ENCODE peak calls at places on chromosomes 4 and X, in four cellular contexts. V is B cell, Y is IMR-90, T is right lobe of liver. P is an unnamed sample.

GRCh38 chrX:2829066-2829430 is 318 bp downstream of the GYG2 start:
- DNase-seq in T (peak), V (no peak), Y (no peak), P (peak)

GRCh38 chr4:79209822-79210635 is 115.8 kb downstream of the NAA11 start:
- DNase-seq in T (peak), V (no peak), Y (no peak), P (no peak)

GRCh38 chrX:149639568-149639967 is 8.0 kb upstream of the TMEM185A start:
- DNase-seq in V (no peak), Y (no peak), T (no peak), P (no peak)

GRCh38 chrX:130085551-130085986 is 24.7 kb downstream of the ELF4 start:
- DNase-seq in Y (peak), T (no peak), V (no peak), P (no peak)

GRCh38 chrX:112687189-112687691 is 7.5 kb upstream of the LHFPL1 start:
- DNase-seq in T (no peak), Y (peak), V (no peak), P (no peak)

GRCh38 chrX:148878371-148878770 is 378.0 kb downstream of the AFF2 start:
- DNase-seq in T (no peak), V (no peak), Y (peak), P (no peak)

GRCh38 chr4:113020966-113021365 is 28.5 kb upstream of the ANK2 start:
- DNase-seq in V (no peak), Y (no peak), T (no peak), P (no peak)

GRCh38 chr4:87239821-87240220 is 19.4 kb upstream of the KLHL8 start:
- DNase-seq in T (no peak), V (no peak), Y (no peak), P (no peak)

GRCh38 chr4:65645185-65645584 is 25.1 kb downstream of the EPHA5 start:
- DNase-seq in T (no peak), Y (peak), V (no peak), P (no peak)

GRCh38 chrX:134669378-134670098 is 11.3 kb upstream of the PLAC1 start:
- DNase-seq in V (no peak), Y (peak), T (no peak), P (no peak)

GRCh38 chrX:130577431-130577830 is 175.6 kb downstream of the RBMX2 start:
- DNase-seq in V (no peak), Y (no peak), T (no peak), P (no peak)

GRCh38 chr4:32440391-32440790 is 1720.2 kb downstream of the PCDH7 start:
- DNase-seq in Y (no peak), V (no peak), T (no peak), P (no peak)

GRCh38 chrX:130575831-130576404 is 174.1 kb downstream of the RBMX2 start:
- DNase-seq in Y (peak), T (peak), V (peak), P (peak)

GRCh38 chr4:44760142-44760898 is 34.0 kb upstream of the GNPDA2 start:
- DNase-seq in T (no peak), Y (peak), V (peak), P (no peak)

GRCh38 chr4:78424456-78424855 is 127.1 kb upstream of the ANXA3 start:
- DNase-seq in V (no peak), Y (no peak), T (no peak), P (no peak)

GRCh38 chr4:140061883-140062282 is 92.1 kb downstream of the MAML3 start:
- DNase-seq in T (no peak), V (no peak), Y (no peak), P (no peak)

GRCh38 chrX:72128881-72129280 is 2.8 kb downstream of the RTL5 start:
- DNase-seq in Y (no peak), V (peak), T (no peak), P (no peak)

GRCh38 chr4:85431156-85431555 is 43.8 kb upstream of the ARHGAP24 start:
- DNase-seq in T (no peak), V (no peak), Y (no peak), P (no peak)

GRCh38 chrX:40153335-40154221 is 55.8 kb upstream of the BCOR start:
- DNase-seq in Y (no peak), T (no peak), V (peak), P (no peak)

GRCh38 chrX:17923546-17923945 is 62.4 kb upstream of the RAI2 start:
- DNase-seq in T (no peak), V (no peak), Y (no peak), P (no peak)

GRCh38 chr4:166924456-166924855 is 309.8 kb downstream of the SPOCK3 start:
- DNase-seq in Y (no peak), V (no peak), T (no peak), P (no peak)

GRCh38 chr4:139535852-139536234 is 20.2 kb downstream of the SETD7 start:
- DNase-seq in T (no peak), V (no peak), Y (no peak), P (no peak)

GRCh38 chr4:174461438-174462106 is 60.7 kb downstream of the HPGD start:
- DNase-seq in T (peak), Y (no peak), V (no peak), P (no peak)

GRCh38 chrX:40091691-40092421 is 5.9 kb downstream of the BCOR start:
- DNase-seq in Y (no peak), V (no peak), T (no peak), P (no peak)

GRCh38 chr4:183747931-183748664 is 89.0 kb downstream of the TRAPPC11 start:
- DNase-seq in V (no peak), Y (peak), T (no peak), P (no peak)

GRCh38 chrX:21934414-21934813 is 6.1 kb upstream of the SMS start:
- DNase-seq in V (no peak), T (no peak), Y (no peak), P (no peak)

GRCh38 chrX:20514358-20514757 is 247.6 kb upstream of the RPS6KA3 start:
- DNase-seq in Y (peak), T (no peak), V (no peak), P (no peak)

GRCh38 chr4:112510191-112510467 is 5.9 kb downstream of the NEUROG2 start:
- DNase-seq in Y (no peak), V (peak), T (no peak), P (no peak)

GRCh38 chr4:184383497-184384055 is 90.8 kb downstream of the IRF2 start:
- DNase-seq in T (peak), Y (peak), V (no peak), P (no peak)

GRCh38 chr4:165326831-165327210 is 648 bp upstream of the MSMO1 start:
- DNase-seq in T (peak), Y (peak), V (peak), P (no peak)

GRCh38 chrX:11407331-11408110 is 114.3 kb downstream of the AMELX start:
- DNase-seq in V (no peak), T (no peak), Y (peak), P (no peak)

GRCh38 chrX:13223868-13224555 is 95.8 kb downstream of the ATXN3L start:
- DNase-seq in T (no peak), V (no peak), Y (peak), P (no peak)

GRCh38 chr4:5033266-5033945 is 14.1 kb upstream of the CYTL1 start:
- DNase-seq in T (no peak), V (no peak), Y (no peak), P (no peak)

GRCh38 chrX:108304210-108304609 is 134.0 kb downstream of the COL4A6 start:
- DNase-seq in Y (peak), T (no peak), V (no peak), P (no peak)
- TF ChIP-seq CTCF in Y (peak), T (peak), V (no peak), P (peak)

GRCh38 chrX:102155806-102156179 is at the start of gene BEX5:
- DNase-seq in V (peak), Y (no peak), T (peak), P (peak)

GRCh38 chrX:102154900-102155805 is 624 bp downstream of the BEX5 start:
- DNase-seq in V (peak), Y (no peak), T (no peak), P (no peak)

GRCh38 chrX:102154218-102154860 is 1.4 kb downstream of the BEX5 start:
- DNase-seq in T (no peak), V (peak), Y (no peak), P (no peak)
- TF ChIP-seq CTCF in T (no peak), V (no peak), Y (no peak), P (peak)

DNA sequence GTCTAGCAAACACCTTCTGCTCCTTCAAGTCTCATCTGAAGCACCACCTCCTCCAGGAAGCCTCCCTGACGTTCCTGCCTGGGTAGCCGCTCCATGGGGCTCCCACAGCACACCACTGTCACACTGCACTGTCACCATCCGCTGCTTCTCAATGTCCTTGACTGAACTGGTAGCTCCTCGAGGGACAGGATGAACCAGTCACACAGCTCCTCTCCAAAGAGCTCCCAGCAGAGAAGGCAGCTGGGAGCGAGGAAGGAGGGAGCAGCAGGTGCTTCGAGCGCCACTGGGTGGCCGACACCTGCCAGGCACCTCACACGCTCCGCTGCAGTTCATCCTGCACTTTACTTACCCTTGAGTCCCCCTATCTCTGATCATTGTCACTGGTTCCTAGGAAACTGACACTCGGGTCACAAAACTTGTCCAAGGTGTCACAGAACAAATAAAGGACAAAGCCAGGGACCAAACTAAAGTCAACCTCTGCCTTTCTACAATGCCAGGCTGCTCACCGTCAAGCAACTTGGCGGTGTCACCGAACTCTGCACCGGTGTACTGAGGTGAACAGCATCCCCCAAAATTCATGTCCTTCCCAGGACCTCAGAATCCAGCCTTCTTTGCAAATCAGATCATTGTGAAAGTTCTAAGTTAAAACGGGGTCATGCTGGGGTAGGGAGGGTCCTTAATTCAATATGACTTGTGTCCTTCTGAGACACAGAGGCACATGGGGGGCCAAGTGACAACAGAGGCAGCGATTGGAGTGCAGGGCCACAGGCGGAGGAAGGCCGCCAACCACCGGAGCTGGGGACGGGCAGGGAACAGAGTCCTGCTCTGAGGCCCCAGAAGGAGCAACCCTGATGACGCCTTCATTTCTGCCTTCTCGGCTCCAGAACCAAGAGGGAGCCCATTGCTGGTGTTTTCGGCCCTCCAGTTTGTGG is 5.5 kb upstream of the S100P start:
- DNase-seq in Y (no peak), T (no peak), V (no peak), P (no peak)
- TF ChIP-seq CTCF in Y (no peak), T (no peak), V (no peak), P (peak)

GRCh38 chr4:158268553-158268952 is 58.3 kb downstream of the TMEM144 start:
- DNase-seq in Y (no peak), V (no peak), T (no peak), P (no peak)
- TF ChIP-seq CTCF in Y (no peak), V (no peak), T (no peak), P (no peak)

DNA sequence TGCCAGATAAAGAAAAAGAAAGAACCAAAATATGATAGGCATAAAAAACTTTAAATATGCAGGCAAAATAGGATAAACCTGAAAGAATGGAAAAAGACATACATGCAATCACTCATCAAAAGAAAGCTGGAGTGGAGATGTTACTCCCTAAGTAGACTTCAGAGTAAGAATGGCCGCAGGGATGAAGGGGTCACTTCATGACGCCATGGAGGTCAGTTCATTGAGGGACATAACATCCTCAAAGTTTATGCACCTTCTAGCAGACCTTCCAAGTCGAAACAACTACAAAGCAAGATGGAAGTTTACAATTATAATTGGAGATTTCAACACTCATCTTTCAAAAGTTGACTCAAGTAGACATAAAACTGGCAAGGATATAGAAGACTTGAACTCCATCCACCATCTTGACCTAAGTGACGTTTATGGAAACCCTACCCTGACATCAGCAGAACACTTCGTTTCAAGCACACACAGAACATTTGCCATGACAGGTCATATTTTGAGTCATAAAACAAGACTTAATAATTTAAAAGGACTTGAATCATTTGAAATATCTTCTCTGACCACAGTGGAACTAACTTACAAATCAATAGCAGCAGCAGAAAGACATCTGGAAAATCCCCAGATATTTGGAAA is 106.0 kb upstream of the LRPAP1 start:
- DNase-seq in V (no peak), T (no peak), Y (no peak), P (no peak)
- TF ChIP-seq CTCF in V (no peak), T (no peak), Y (no peak), P (no peak)

GRCh38 chr4:8688041-8688907 is 95.7 kb downstream of the CPZ start:
- DNase-seq in T (no peak), Y (peak), V (no peak), P (peak)
- TF ChIP-seq CTCF in T (no peak), Y (peak), V (no peak), P (peak)

GRCh38 chr4:98542011-98542410 is 116.4 kb downstream of the TSPAN5 start:
- DNase-seq in Y (no peak), V (no peak), T (no peak), P (no peak)

GRCh38 chr4:98544818-98545399 is 113.5 kb downstream of the TSPAN5 start:
- DNase-seq in Y (no peak), V (no peak), T (no peak), P (no peak)

GRCh38 chr4:98544141-98544817 is 114.1 kb downstream of the TSPAN5 start:
- DNase-seq in T (no peak), V (no peak), Y (no peak), P (no peak)

DNA sequence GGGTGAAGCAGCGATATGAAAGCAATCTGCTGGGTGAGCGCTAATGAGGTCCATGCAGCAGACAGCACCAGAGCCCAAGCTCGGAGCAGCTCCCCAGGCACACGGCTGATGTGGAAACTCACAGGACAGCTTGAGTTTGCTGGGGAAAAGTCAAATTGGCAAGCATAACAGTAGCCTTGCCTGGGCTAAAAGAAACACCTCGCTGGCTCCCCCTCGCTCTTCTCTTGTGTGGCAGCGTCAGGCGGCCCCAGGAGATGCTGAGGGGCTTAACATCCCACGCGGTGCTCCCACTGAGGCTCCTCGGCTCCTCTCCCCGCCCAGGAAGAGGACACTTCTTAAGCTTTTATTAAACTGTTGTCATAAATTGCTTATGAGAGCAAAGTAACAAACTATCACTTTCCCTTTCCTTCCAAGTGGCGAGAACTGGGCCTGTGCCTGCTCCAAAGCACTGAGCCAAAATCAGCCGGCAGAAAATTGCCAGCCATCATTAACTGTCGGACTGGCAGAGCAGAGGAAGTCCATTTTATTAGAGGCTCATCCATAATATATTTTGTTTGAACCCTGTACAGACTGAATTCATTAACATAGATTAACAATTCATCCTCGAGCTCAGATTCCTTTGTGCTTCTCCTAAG is 111.4 kb downstream of the TSPAN5 start:
- DNase-seq in Y (peak), T (no peak), V (no peak), P (no peak)
- TF ChIP-seq CTCF in Y (no peak), T (no peak), V (no peak), P (no peak)

P was measured in progenitor cell of endocrine pancreas.